ENCODE peak calls at places on chromosome 11, in six cellular contexts. U is left ventricle myocardium superior; S is renal cortical epithelial cell; K is ACHN; V is activated CD4-positive, alpha-beta T cell treated with anti-CD3 and anti-CD28 coated beads, Interleukin-2, amount 50 U/mL, for 24 hours; C is AG08396. Z is an unnamed sample.

GRCh38 chr11:57633394-57634058 is 16.2 kb downstream of the YPEL4 start:
- DNase-seq in U (no peak), S (no peak), K (no peak), V (no peak), C (no peak), Z (no peak)

GRCh38 chr11:6824461-6824860 is 21.0 kb upstream of the OR10A5 start:
- DNase-seq in U (no peak), S (peak), K (no peak), V (no peak), C (no peak), Z (no peak)

GRCh38 chr11:1229471-1230120 is 6.7 kb downstream of the MUC5B start:
- DNase-seq in U (peak), S (no peak), K (no peak), V (no peak), C (no peak), Z (no peak)

GRCh38 chr11:9208726-9209501 is 56.2 kb downstream of the DENND5A start:
- DNase-seq in U (no peak), S (peak), K (no peak), V (no peak), C (no peak), Z (no peak)

GRCh38 chr11:119367661-119368120 is 13.8 kb downstream of the USP2 start:
- DNase-seq in U (no peak), S (peak), K (no peak), V (no peak), C (no peak), Z (no peak)

GRCh38 chr11:111694851-111695250 is 71.3 kb downstream of the PPP2R1B start:
- DNase-seq in U (no peak), S (peak), K (no peak), V (no peak), C (peak), Z (peak)

GRCh38 chr11:118060879-118061278 is 16.0 kb upstream of the TMPRSS4 start:
- DNase-seq in U (peak), S (no peak), K (no peak), V (no peak), C (no peak), Z (no peak)

GRCh38 chr11:6357222-6357621 is 33.1 kb upstream of the SMPD1 start:
- DNase-seq in U (peak), S (peak), K (peak), V (no peak), C (peak), Z (peak)

GRCh38 chr11:114610984-114611944 is 15.7 kb upstream of the NXPE4 start:
- DNase-seq in U (no peak), S (no peak), K (no peak), V (no peak), C (no peak), Z (no peak)

GRCh38 chr11:44837650-44838049 is 110.9 kb downstream of the TSPAN18 start:
- DNase-seq in U (no peak), S (no peak), K (no peak), V (no peak), C (no peak), Z (no peak)

GRCh38 chr11:33624082-33624481 is 76.5 kb downstream of the C11orf91 start:
- DNase-seq in U (peak), S (no peak), K (no peak), V (no peak), C (no peak), Z (no peak)

GRCh38 chr11:93736129-93736528 is 5.2 kb downstream of the TAF1D start:
- DNase-seq in U (no peak), S (no peak), K (no peak), V (no peak), C (no peak), Z (no peak)

GRCh38 chr11:2664331-2664730 is 35.5 kb downstream of the KCNQ1OT1 start:
- DNase-seq in U (no peak), S (no peak), K (no peak), V (no peak), C (no peak), Z (no peak)

GRCh38 chr11:118437046-118437735 is 899 bp downstream of the KMT2A start:
- DNase-seq in U (peak), S (no peak), K (peak), V (no peak), C (peak), Z (no peak)

Z was measured in HTR-8/SVneo.